ENCODE peak calls at places on chromosomes 11 and 22, in seven cellular contexts. S, L, C, D, I, P and F are unnamed samples.

GRCh38 chr22:29201722-29202230 is 3.9 kb upstream of the EMID1 start:
- DNase-seq in L (no peak), I (no peak), P (no peak), C (no peak), S (no peak), D (no peak), F (no peak)

GRCh38 chr11:8286886-8287285 is 23.2 kb upstream of the LMO1 start:
- DNase-seq in S (peak), I (no peak), L (no peak), P (no peak), C (no peak), D (no peak), F (no peak)

GRCh38 chr22:36351921-36352774 is 35.6 kb downstream of the MYH9 start:
- DNase-seq in S (no peak), I (no peak), D (peak), L (no peak), P (no peak), C (no peak), F (no peak)

GRCh38 chr11:92453055-92453454 is 228.4 kb downstream of the FAT3 start:
- DNase-seq in C (no peak), S (no peak), I (no peak), L (no peak), P (no peak), D (peak), F (no peak)

GRCh38 chr22:46320716-46321386 is 14.7 kb upstream of the TRMU start:
- DNase-seq in P (no peak), D (no peak), I (no peak), S (peak), L (no peak), C (no peak), F (no peak)

GRCh38 chr22:43088979-43089717 is at the start of gene TTLL1:
- DNase-seq in I (peak), C (peak), S (peak), D (peak), L (peak), P (peak), F (peak)

GRCh38 chr11:7576671-7577225 is 62.9 kb downstream of the PPFIBP2 start:
- DNase-seq in S (no peak), D (peak), P (no peak), L (no peak), I (no peak), C (no peak), F (no peak)

GRCh38 chr11:24389575-24389974 is 107.3 kb upstream of the LUZP2 start:
- DNase-seq in I (no peak), S (no peak), P (no peak), C (no peak), D (no peak), L (no peak), F (no peak)

GRCh38 chr11:88117281-88117858 is 57.9 kb downstream of the RAB38 start:
- DNase-seq in S (no peak), P (no peak), L (no peak), I (no peak), D (no peak), C (no peak), F (no peak)

GRCh38 chr11:121500717-121501116 is 48.0 kb upstream of the SORL1-AS1 start:
- DNase-seq in D (no peak), S (no peak), P (no peak), I (no peak), C (no peak), L (no peak), F (no peak)

GRCh38 chr22:28435271-28435825 is 244.3 kb downstream of the TTC28 start:
- DNase-seq in S (no peak), D (no peak), L (no peak), I (no peak), P (no peak), C (no peak), F (no peak)

GRCh38 chr11:73184953-73185671 is 33.0 kb upstream of the P2RY2 start:
- DNase-seq in I (peak), P (peak), L (peak), D (peak), S (peak), C (peak), F (peak)

GRCh38 chr11:93704237-93704636 is 37.1 kb downstream of the TAF1D start:
- DNase-seq in D (no peak), C (no peak), P (peak), L (no peak), I (no peak), S (no peak), F (no peak)

GRCh38 chr11:76049506-76049905 is 156.8 kb downstream of the WNT11 start:
- DNase-seq in S (no peak), C (no peak), D (no peak), P (no peak), I (no peak), L (no peak), F (no peak)

GRCh38 chr11:66851698-66852465 is 5.0 kb upstream of the LRFN4 start:
- DNase-seq in D (no peak), P (peak), I (no peak), S (no peak), L (no peak), C (no peak), F (no peak)

GRCh38 chr11:2428322-2428795 is 16.0 kb downstream of the TRPM5 start:
- DNase-seq in I (peak), D (peak), P (peak), L (peak), C (peak), S (peak), F (peak)

GRCh38 chr11:132610216-132610615 is 922.1 kb downstream of the OPCML start:
- DNase-seq in D (peak), S (no peak), I (no peak), C (no peak), P (no peak), L (no peak), F (no peak)

GRCh38 chr11:6443269-6444003 is 2.6 kb upstream of the HPX start:
- DNase-seq in I (peak), P (peak), S (peak), C (peak), L (peak), D (peak), F (peak)

GRCh38 chr11:45543808-45544422 is 121.5 kb downstream of the CHST1 start:
- DNase-seq in D (peak), I (no peak), L (peak), P (peak), C (no peak), S (no peak), F (peak)

GRCh38 chr11:1050581-1051355 is 14.2 kb upstream of the MUC6 start:
- DNase-seq in D (peak), P (peak), C (peak), S (peak), L (peak), I (peak), F (peak)

GRCh38 chr11:108654994-108655631 is 9.8 kb upstream of the DDX10 start:
- DNase-seq in D (peak), L (peak), C (peak), P (peak), I (peak), S (no peak), F (peak)

GRCh38 chr22:29029202-29030000 is 32.2 kb downstream of the C22orf31 start:
- DNase-seq in L (no peak), D (no peak), S (no peak), P (no peak), I (no peak), C (no peak), F (no peak)

GRCh38 chr22:31496735-31497146 is 405 bp downstream of the SFI1 start:
- DNase-seq in D (no peak), L (peak), C (no peak), I (peak), S (no peak), P (peak), F (no peak)

GRCh38 chr22:46845281-46846153 is 83.1 kb downstream of the TBC1D22A start:
- DNase-seq in C (no peak), D (peak), L (no peak), P (no peak), I (no peak), S (no peak), F (no peak)

DNA sequence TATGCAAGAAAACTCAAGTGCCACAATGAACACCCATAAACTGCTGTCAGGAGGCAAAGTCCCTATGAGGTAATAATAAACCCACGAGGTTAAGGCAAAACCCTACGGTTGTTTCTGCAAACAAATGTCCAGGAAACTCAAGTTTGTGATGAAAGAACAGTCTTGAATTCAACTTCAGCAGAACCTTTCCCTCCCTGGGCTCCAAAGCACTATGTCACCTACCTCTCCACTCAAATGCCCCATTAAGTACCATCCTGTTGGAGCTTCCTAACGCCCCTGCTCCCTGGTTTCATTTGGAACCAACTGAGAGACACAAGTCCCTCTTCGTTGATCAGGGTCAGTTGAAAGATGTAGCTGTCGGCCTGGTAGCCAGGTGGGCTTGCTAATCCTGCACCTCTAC is 2.6 kb upstream of the C11orf91 start:
- DNase-seq in P (no peak), L (no peak), S (no peak), C (no peak), I (no peak), D (no peak), F (no peak)
- TF ChIP-seq CTCF in P (no peak), L (no peak), S (no peak), C (no peak), I (no peak), D (no peak), F (no peak)

GRCh38 chr11:37450613-37451012 is 852.6 kb upstream of the RAG2 start:
- DNase-seq in S (no peak), L (no peak), C (no peak), I (no peak), D (peak), P (peak), F (no peak)

GRCh38 chr11:37451903-37452302 is 853.9 kb upstream of the RAG2 start:
- DNase-seq in P (no peak), C (no peak), S (no peak), I (no peak), L (no peak), D (no peak), F (no peak)

DNA sequence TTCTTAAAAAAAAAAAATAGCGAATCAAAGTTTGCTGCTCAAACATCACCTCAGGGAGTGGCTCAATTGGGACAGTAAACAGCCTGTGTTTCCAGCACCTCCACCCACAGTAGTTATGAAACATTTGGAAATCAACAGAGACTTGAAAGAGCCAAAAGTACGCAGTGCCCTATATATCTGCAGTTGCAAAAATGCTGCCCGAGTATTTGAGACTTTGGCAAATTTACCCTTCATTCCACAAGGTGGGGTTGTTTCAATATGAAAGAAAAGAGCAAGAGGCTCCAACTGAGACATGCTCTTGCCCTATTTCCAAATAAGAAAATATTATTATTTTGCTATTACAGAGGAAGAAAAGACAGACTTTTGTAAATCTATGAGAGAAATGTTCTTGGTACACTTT is 851.1 kb upstream of the RAG2 start:
- DNase-seq in C (no peak), D (peak), L (no peak), P (no peak), I (no peak), S (no peak), F (no peak)
- TF ChIP-seq CTCF in C (no peak), D (peak), L (peak), P (no peak), I (no peak), S (peak), F (peak)

DNA sequence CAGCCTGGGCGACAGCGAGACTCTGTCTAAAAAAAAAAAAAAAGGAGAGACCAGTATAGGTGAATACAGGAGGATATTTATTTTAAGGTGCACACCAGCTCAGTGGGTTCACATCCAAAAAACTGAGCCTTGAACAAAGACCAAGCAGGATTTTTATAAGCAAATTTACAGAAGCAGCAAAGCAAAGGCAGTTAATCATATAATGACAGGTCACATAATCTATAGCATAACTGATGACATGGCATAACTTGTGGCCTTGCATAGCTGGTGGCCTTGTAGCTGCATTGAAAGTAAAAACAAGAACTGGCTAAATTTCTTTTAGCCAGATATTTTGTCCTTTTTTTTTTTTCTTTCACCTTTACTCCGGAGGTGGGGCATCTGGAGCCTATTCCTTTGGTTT is 2.7 kb upstream of the PLAAT3 start:
- DNase-seq in S (no peak), D (no peak), C (no peak), L (no peak), I (no peak), P (no peak), F (no peak)
- TF ChIP-seq CTCF in S (no peak), D (no peak), C (no peak), L (no peak), I (no peak), P (no peak), F (no peak)

GRCh38 chr11:103964390-103964789 is 72.0 kb upstream of the DDI1 start:
- DNase-seq in P (no peak), C (no peak), S (no peak), I (no peak), L (no peak), D (no peak), F (no peak)
- TF ChIP-seq CTCF in P (no peak), C (no peak), S (no peak), I (no peak), L (no peak), D (no peak), F (peak)

GRCh38 chr11:82174610-82175009 is 559.1 kb downstream of the FAM181B start:
- DNase-seq in S (no peak), L (no peak), C (no peak), D (no peak), I (no peak), P (no peak), F (no peak)
- TF ChIP-seq CTCF in S (no peak), L (peak), C (no peak), D (peak), I (no peak), P (peak), F (peak)

GRCh38 chr22:41831383-41831782 is 1.5 kb upstream of the SREBF2 start:
- DNase-seq in L (no peak), P (peak), I (no peak), S (no peak), C (no peak), D (peak), F (no peak)

GRCh38 chr22:41834005-41834975 is 1.4 kb downstream of the SREBF2 start:
- DNase-seq in I (no peak), L (no peak), C (no peak), P (no peak), S (no peak), D (no peak), F (no peak)

GRCh38 chr22:41833369-41834004 is 582 bp downstream of the SREBF2 start:
- DNase-seq in L (peak), P (peak), S (peak), C (no peak), D (no peak), I (peak), F (peak)

GRCh38 chr22:41831828-41832552 is 915 bp upstream of the SREBF2 start:
- DNase-seq in I (no peak), S (no peak), D (no peak), P (no peak), C (no peak), L (no peak), F (no peak)

GRCh38 chr22:41832553-41833368 is at the start of gene SREBF2:
- DNase-seq in I (peak), D (peak), C (peak), S (peak), L (peak), P (peak), F (peak)
- TF ChIP-seq CTCF in I (no peak), D (no peak), C (no peak), S (peak), L (no peak), P (no peak), F (no peak)

GRCh38 chr22:17119481-17120202 is 1.5 kb downstream of the TMEM121B start:
- DNase-seq in I (no peak), C (no peak), D (peak), P (peak), S (peak), L (peak), F (peak)
- TF ChIP-seq CTCF in I (no peak), C (peak), D (peak), P (peak), S (peak), L (no peak), F (peak)

GRCh38 chr11:65186701-65187100 is 5.0 kb downstream of the CAPN1 start:
- DNase-seq in S (no peak), L (no peak), I (no peak), D (no peak), C (no peak), P (no peak), F (no peak)

GRCh38 chr11:65185166-65185565 is 3.4 kb downstream of the CAPN1 start:
- DNase-seq in C (no peak), L (no peak), D (no peak), S (no peak), P (no peak), I (no peak), F (no peak)

GRCh38 chr11:65187146-65187675 is 5.5 kb downstream of the CAPN1 start:
- DNase-seq in P (no peak), C (no peak), I (no peak), D (no peak), S (peak), L (no peak), F (no peak)

GRCh38 chr11:65184146-65184545 is 2.4 kb downstream of the CAPN1 start:
- DNase-seq in L (peak), I (no peak), S (no peak), C (no peak), P (no peak), D (no peak), F (no peak)

GRCh38 chr11:65185869-65186341 is 4.2 kb downstream of the CAPN1 start:
- DNase-seq in P (no peak), D (no peak), S (no peak), L (no peak), C (no peak), I (no peak), F (no peak)
- TF ChIP-seq CTCF in P (no peak), D (no peak), S (no peak), L (no peak), C (no peak), I (no peak), F (no peak)

DNA sequence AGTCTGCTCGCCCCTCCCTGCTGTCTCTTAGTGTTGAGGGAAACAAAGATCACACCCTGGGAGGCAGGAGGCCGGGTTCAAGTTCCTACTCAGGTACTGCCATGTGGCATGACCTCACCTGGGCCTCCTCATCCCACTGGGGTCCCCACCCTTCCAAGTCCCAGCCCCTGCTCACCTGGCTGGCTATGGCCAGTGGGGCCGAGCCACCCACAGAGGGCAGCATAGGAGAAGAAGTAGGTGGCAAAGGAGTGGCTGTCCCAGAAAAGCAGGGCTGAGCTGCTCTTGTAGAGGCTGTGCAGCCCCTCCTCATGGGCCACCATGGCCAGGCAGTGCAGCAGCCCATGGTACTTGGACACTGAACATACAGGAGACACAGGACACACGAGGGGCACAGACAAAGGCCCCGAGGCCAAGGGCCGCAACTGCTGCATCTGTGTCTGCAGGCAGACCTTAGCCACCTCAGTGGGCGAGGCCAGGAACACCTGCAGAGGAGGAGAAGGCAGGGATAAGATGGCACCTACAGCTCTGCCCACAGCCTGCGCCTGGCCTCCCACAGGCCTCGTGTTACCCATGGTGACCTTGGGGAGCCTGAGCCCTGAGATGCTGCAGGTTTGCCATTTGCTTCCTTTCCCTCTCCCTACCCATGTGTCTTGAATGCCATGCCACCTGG is 50.6 kb upstream of the MPEG1 start:
- DNase-seq in C (no peak), P (peak), S (peak), L (peak), I (no peak), D (no peak), F (no peak)
- TF ChIP-seq CTCF in C (no peak), P (no peak), S (peak), L (no peak), I (no peak), D (no peak), F (no peak)